ENCODE peak calls at places on chromosomes 13 and 19, in ten cellular contexts. J, N, C, F, V, R, E, D, A and K are unnamed samples.

GRCh38 chr19:18650468-18651001 is 13.7 kb downstream of the KLHL26 start:
- DNase-seq in C (no peak), F (peak), A (no peak), E (peak), N (peak), J (peak), R (no peak), D (peak), V (peak), K (no peak)

GRCh38 chr19:47891923-47892666 is 6.0 kb upstream of the SULT2A1 start:
- DNase-seq in R (peak), A (no peak), D (no peak), V (peak), N (no peak), J (peak), F (peak), E (no peak), C (peak), K (no peak)

GRCh38 chr19:11552666-11553372 is 6.2 kb downstream of the ELOF1 start:
- DNase-seq in R (no peak), V (no peak), C (no peak), D (no peak), J (no peak), E (no peak), N (no peak), A (no peak), F (no peak), K (no peak)

GRCh38 chr13:51283361-51283760 is 56.1 kb upstream of the SERPINE3 start:
- DNase-seq in N (no peak), F (no peak), J (no peak), D (peak), A (no peak), R (no peak), E (no peak), C (no peak), V (no peak), K (no peak)

GRCh38 chr13:32036131-32036695 is 4.6 kb downstream of the FRY start:
- DNase-seq in C (no peak), E (no peak), R (no peak), N (no peak), V (peak), J (no peak), F (no peak), D (no peak), A (no peak), K (no peak)

GRCh38 chr19:14031719-14032480 is at the start of gene IL27RA:
- DNase-seq in C (peak), F (peak), E (peak), A (no peak), J (peak), N (peak), D (no peak), R (peak), V (peak), K (peak)

GRCh38 chr13:39770514-39770913 is 115.1 kb downstream of the COG6 start:
- DNase-seq in E (no peak), F (no peak), V (no peak), D (no peak), N (no peak), R (no peak), C (no peak), J (no peak), A (no peak), K (no peak)

GRCh38 chr13:105567951-105568510 is 967.4 kb downstream of the EFNB2 start:
- DNase-seq in R (no peak), F (no peak), D (no peak), A (no peak), N (no peak), E (no peak), J (no peak), C (no peak), V (no peak), K (no peak)

GRCh38 chr19:13159713-13160112 is 9.5 kb downstream of the IER2 start:
- DNase-seq in R (no peak), D (no peak), F (no peak), N (no peak), E (no peak), V (no peak), A (no peak), J (no peak), C (no peak), K (no peak)

GRCh38 chr19:31220540-31220939 is 128.7 kb downstream of the TSHZ3 start:
- DNase-seq in A (no peak), C (peak), N (no peak), F (peak), J (no peak), V (peak), R (no peak), E (no peak), D (no peak), K (peak)

GRCh38 chr13:100566543-100566942 is 22.0 kb downstream of the GGACT start:
- DNase-seq in A (peak), E (peak), V (no peak), D (no peak), F (no peak), R (no peak), C (peak), N (no peak), J (no peak), K (no peak)

GRCh38 chr13:48222358-48223015 is 10.5 kb upstream of the ITM2B start:
- DNase-seq in F (no peak), J (peak), C (peak), A (no peak), N (peak), E (peak), R (no peak), D (no peak), V (peak), K (no peak)

GRCh38 chr13:35470671-35471465 is 5.6 kb downstream of the MAB21L1 start:
- DNase-seq in F (peak), A (no peak), D (no peak), J (no peak), N (peak), R (peak), V (no peak), E (peak), C (no peak), K (no peak)

GRCh38 chr13:105918842-105919741 is 616.4 kb downstream of the EFNB2 start:
- DNase-seq in E (peak), D (no peak), F (no peak), J (no peak), V (peak), C (peak), R (no peak), N (no peak), A (no peak), K (no peak)

GRCh38 chr19:15107056-15108010 is at the start of gene SYDE1:
- DNase-seq in N (peak), J (peak), V (no peak), A (no peak), D (peak), C (no peak), E (peak), F (peak), R (peak), K (peak)

GRCh38 chr19:13865578-13866462 is 11.1 kb upstream of the NANOS3 start:
- DNase-seq in F (peak), N (no peak), C (no peak), R (no peak), A (no peak), V (no peak), J (no peak), E (no peak), D (no peak), K (peak)

GRCh38 chr19:32029235-32029634 is 316.2 kb upstream of the ZNF507 start:
- DNase-seq in V (no peak), N (no peak), R (no peak), F (no peak), E (no peak), J (no peak), A (no peak), C (no peak), D (no peak), K (no peak)

GRCh38 chr13:93726173-93727019 is 499.8 kb downstream of the GPC6 start:
- DNase-seq in N (no peak), A (no peak), F (peak), D (no peak), C (no peak), J (no peak), R (no peak), E (peak), V (no peak), K (no peak)

GRCh38 chr13:25977216-25977615 is 74.6 kb downstream of the SHISA2 start:
- DNase-seq in C (peak), A (peak), N (no peak), E (no peak), V (peak), J (no peak), R (no peak), F (peak), D (no peak), K (peak)

GRCh38 chr13:41981961-41982723 is 21.2 kb upstream of the VWA8 start:
- DNase-seq in J (no peak), A (no peak), C (peak), D (no peak), N (no peak), R (no peak), F (no peak), V (no peak), E (no peak), K (no peak)

GRCh38 chr13:72253754-72254153 is 386.8 kb upstream of the DACH1 start:
- DNase-seq in N (no peak), J (no peak), E (no peak), D (no peak), C (no peak), R (no peak), V (no peak), A (no peak), F (no peak), K (no peak)

GRCh38 chr13:72259528-72259927 is 392.5 kb upstream of the DACH1 start:
- DNase-seq in D (no peak), C (no peak), A (no peak), F (no peak), R (no peak), N (no peak), V (no peak), E (no peak), J (no peak), K (no peak)

GRCh38 chr13:72258340-72258981 is 391.5 kb upstream of the DACH1 start:
- DNase-seq in R (no peak), C (no peak), V (no peak), E (no peak), J (no peak), A (no peak), F (no peak), D (no peak), N (no peak), K (no peak)

GRCh38 chr13:72261732-72262131 is 394.7 kb upstream of the DACH1 start:
- DNase-seq in J (no peak), E (no peak), A (no peak), V (no peak), D (no peak), C (no peak), N (no peak), F (no peak), R (no peak), K (no peak)

GRCh38 chr13:72255908-72256307 is 388.9 kb upstream of the DACH1 start:
- DNase-seq in D (no peak), C (peak), A (peak), N (no peak), F (peak), E (peak), R (peak), V (peak), J (no peak), K (peak)
- TF ChIP-seq CTCF in D (no peak), C (peak), A (peak), N (peak), F (peak), E (peak), R (no peak), V (peak), J (no peak), K (no peak)

GRCh38 chr19:57559008-57559403 is 657 bp downstream of the ZNF550 start:
- DNase-seq in A (no peak), E (peak), D (no peak), N (peak), J (no peak), R (peak), F (peak), C (peak), V (no peak), K (peak)

GRCh38 chr19:57559404-57560025 is at the start of gene ZNF550:
- DNase-seq in N (peak), V (peak), A (no peak), D (peak), F (peak), R (peak), C (peak), E (peak), J (peak), K (peak)

GRCh38 chr19:57560049-57560491 is 407 bp upstream of the ZNF550 start:
- DNase-seq in N (peak), F (no peak), J (peak), E (peak), C (peak), D (no peak), A (no peak), V (no peak), R (no peak), K (no peak)

GRCh38 chr19:57563547-57563946 is 3.9 kb upstream of the ZNF550 start:
- DNase-seq in J (no peak), N (no peak), F (no peak), R (no peak), A (no peak), C (no peak), V (no peak), E (no peak), D (no peak), K (no peak)

GRCh38 chr19:57558525-57558924 is 1.1 kb downstream of the ZNF550 start:
- DNase-seq in C (peak), V (no peak), E (peak), F (no peak), D (no peak), N (no peak), R (no peak), A (no peak), J (no peak), K (no peak)
- TF ChIP-seq CTCF in C (peak), V (no peak), E (peak), F (no peak), D (no peak), N (peak), R (no peak), A (peak), J (no peak), K (no peak)

GRCh38 chr13:21541980-21542379 is 62.0 kb downstream of the MICU2 start:
- DNase-seq in F (no peak), R (no peak), J (no peak), C (no peak), A (no peak), N (no peak), V (no peak), E (no peak), D (no peak), K (no peak)

GRCh38 chr13:21542563-21542962 is 61.4 kb downstream of the MICU2 start:
- DNase-seq in V (no peak), A (no peak), D (no peak), F (no peak), C (no peak), N (no peak), E (peak), J (no peak), R (no peak), K (no peak)

GRCh38 chr13:21539687-21540086 is 64.3 kb downstream of the MICU2 start:
- DNase-seq in A (no peak), C (peak), V (no peak), R (no peak), E (no peak), D (no peak), F (no peak), N (no peak), J (no peak), K (no peak)

GRCh38 chr13:21538753-21539152 is 65.2 kb downstream of the MICU2 start:
- DNase-seq in A (no peak), R (no peak), V (no peak), E (no peak), F (no peak), D (no peak), C (no peak), N (no peak), J (no peak), K (no peak)

GRCh38 chr13:21541271-21541670 is 62.7 kb downstream of the MICU2 start:
- DNase-seq in A (no peak), E (no peak), D (no peak), C (peak), R (no peak), N (no peak), V (no peak), J (no peak), F (no peak), K (no peak)
- TF ChIP-seq CTCF in A (no peak), E (no peak), D (no peak), C (no peak), R (no peak), N (no peak), V (no peak), J (no peak), F (no peak), K (no peak)

GRCh38 chr13:30796132-30796832 is 60.9 kb downstream of the ALOX5AP start:
- DNase-seq in A (no peak), R (no peak), F (no peak), C (peak), V (no peak), E (peak), D (no peak), J (no peak), N (no peak), K (peak)
- TF ChIP-seq CTCF in A (peak), R (no peak), F (no peak), C (peak), V (no peak), E (no peak), D (no peak), J (no peak), N (no peak), K (no peak)

GRCh38 chr19:51145926-51146493 is 3.9 kb downstream of the SIGLEC7 start:
- DNase-seq in E (no peak), R (peak), D (peak), F (no peak), N (no peak), C (no peak), J (no peak), A (no peak), V (no peak), K (no peak)
- TF ChIP-seq CTCF in E (no peak), R (no peak), D (no peak), F (no peak), N (no peak), C (no peak), J (no peak), A (no peak), V (no peak), K (no peak)

DNA sequence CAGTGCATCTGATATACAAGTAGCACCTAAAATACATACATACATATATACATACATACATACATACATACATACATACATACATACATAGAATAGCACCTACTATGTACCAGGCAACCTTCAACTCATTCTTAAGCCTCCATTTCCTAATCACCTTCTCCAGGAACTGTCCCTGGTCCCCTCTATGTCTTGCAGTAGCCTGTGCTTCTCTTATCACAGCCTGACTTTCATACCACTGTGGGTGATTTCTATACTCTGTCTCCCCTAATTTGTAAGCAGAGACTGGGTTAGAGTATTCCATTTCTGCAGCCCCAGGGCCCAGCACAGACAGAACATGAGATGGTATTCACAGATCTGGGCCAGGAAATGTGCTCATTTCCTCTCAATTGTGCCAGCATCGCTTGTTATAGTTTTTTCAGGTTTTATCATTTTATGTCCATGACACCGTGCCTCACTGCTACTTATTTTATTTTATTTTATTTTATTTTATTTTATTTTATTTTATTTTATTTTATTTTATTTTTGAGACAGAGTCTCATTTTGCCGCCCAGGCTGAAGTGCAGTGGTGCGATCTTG is 14.2 kb upstream of the COLGALT1 start:
- DNase-seq in V (no peak), A (no peak), C (no peak), R (no peak), F (no peak), J (no peak), D (no peak), E (no peak), N (no peak), K (no peak)
- TF ChIP-seq CTCF in V (no peak), A (no peak), C (no peak), R (no peak), F (no peak), J (no peak), D (no peak), E (no peak), N (no peak), K (no peak)

GRCh38 chr19:55116232-55117062 is 990 bp downstream of the PPP1R12C start:
- DNase-seq in A (no peak), D (no peak), N (peak), R (no peak), C (peak), J (peak), E (peak), F (peak), V (peak), K (peak)

GRCh38 chr19:55119053-55119452 is 1.6 kb upstream of the PPP1R12C start:
- DNase-seq in D (no peak), N (no peak), E (no peak), A (no peak), J (no peak), C (no peak), F (no peak), V (no peak), R (no peak), K (peak)

GRCh38 chr19:55117063-55117635 is 288 bp downstream of the PPP1R12C start:
- DNase-seq in C (no peak), E (no peak), N (no peak), R (no peak), J (peak), D (no peak), F (no peak), A (no peak), V (peak), K (peak)

GRCh38 chr19:55118401-55118991 is 1.1 kb upstream of the PPP1R12C start:
- DNase-seq in D (no peak), N (peak), F (peak), A (no peak), C (no peak), J (no peak), V (peak), R (no peak), E (peak), K (peak)

DNA sequence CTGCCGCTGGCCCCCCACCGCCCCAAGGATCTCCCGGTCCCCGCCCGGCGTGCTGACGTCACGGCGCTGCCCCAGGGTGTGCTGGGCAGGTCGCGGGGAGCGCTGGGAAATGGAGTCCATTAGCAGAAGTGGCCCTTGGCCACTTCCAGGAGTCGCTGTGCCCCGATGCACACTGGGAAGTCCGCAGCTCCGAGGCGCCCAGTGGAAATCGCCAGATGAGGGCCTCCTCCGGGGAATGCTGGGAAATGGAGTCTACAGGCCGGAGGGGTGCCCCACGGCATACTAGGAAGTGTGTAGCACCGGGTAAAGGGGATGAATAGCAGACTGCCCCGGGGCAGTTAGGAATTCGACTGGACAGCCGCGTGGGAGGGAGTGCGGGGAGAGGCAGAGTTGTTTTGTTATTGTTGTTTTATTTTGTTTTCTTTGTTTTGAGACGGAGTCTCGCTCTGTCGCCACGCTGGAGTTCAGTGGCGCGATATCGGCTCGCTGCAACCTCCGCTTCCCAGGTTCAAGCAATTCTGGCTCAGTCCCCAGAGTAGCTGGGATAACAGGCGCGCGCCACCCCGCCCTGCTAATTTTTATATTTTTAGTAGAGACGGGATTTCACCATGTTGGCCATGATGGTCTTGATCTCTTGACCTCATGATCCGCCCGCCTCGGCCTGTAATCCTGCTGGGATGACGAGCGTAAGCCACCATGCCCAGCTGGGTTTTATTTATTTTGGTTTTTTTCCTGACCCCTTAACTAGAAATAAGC is at the start of gene PPP1R12C:
- DNase-seq in N (peak), F (peak), V (peak), C (peak), D (peak), A (peak), E (peak), J (peak), R (peak), K (peak)
- TF ChIP-seq CTCF in N (no peak), F (no peak), V (no peak), C (no peak), D (no peak), A (no peak), E (peak), J (no peak), R (no peak), K (no peak)